ENCODE peak calls at places on chromosomes 2 and 18, in four cellular contexts. U is breast epithelium, A is MM.1S, G is mesothelial cell of epicardium. E is an unnamed sample.

GRCh38 chr2:69693472-69694450 is 48.2 kb upstream of the ANXA4 start:
- DNase-seq in G (no peak), A (no peak), U (no peak), E (no peak)

GRCh38 chr2:128786800-128787478 is 468.3 kb upstream of the HS6ST1 start:
- DNase-seq in A (no peak), U (no peak), G (no peak), E (no peak)

GRCh38 chr18:9136315-9137141 is at the start of gene ANKRD12:
- DNase-seq in A (peak; percentile 98), U (peak; percentile 98), G (peak; percentile 96), E (peak; percentile 98)

GRCh38 chr18:76979111-76979751 is 153.4 kb downstream of the MBP start:
- DNase-seq in U (no peak), A (no peak), G (no peak), E (no peak)

GRCh38 chr2:142100967-142101366 is 29.8 kb downstream of the LRP1B start:
- DNase-seq in A (no peak), U (no peak), G (no peak), E (no peak)

GRCh38 chr2:133040175-133040574 is 370.2 kb upstream of the LYPD1 start:
- DNase-seq in G (no peak), A (no peak), U (no peak), E (no peak)

GRCh38 chr2:225398372-225398771 is 1.1 kb upstream of the NYAP2 start:
- DNase-seq in U (no peak), A (no peak), G (no peak), E (no peak)

GRCh38 chr2:240596491-240596931 is 10.0 kb downstream of the CAPN10 start:
- DNase-seq in G (no peak), U (no peak), A (no peak), E (no peak)

GRCh38 chr2:107393516-107393915 is 433.2 kb upstream of the RGPD4 start:
- DNase-seq in U (no peak), A (no peak), G (no peak), E (no peak)

GRCh38 chr18:59674534-59674933 is 22.7 kb downstream of the CCBE1 start:
- DNase-seq in A (no peak), U (no peak), G (no peak), E (no peak)

GRCh38 chr2:29032189-29032588 is 42.1 kb downstream of the PCARE start:
- DNase-seq in U (no peak), A (no peak), G (no peak), E (no peak)

GRCh38 chr2:129936334-129936934 is 43.0 kb upstream of the RAB6C start:
- DNase-seq in U (no peak), A (peak; percentile 66), G (peak; percentile 66), E (peak; percentile 46)
- TF ChIP-seq CTCF in U (no peak), A (peak; percentile 48), G (peak; percentile 63), E (no peak)

DNA sequence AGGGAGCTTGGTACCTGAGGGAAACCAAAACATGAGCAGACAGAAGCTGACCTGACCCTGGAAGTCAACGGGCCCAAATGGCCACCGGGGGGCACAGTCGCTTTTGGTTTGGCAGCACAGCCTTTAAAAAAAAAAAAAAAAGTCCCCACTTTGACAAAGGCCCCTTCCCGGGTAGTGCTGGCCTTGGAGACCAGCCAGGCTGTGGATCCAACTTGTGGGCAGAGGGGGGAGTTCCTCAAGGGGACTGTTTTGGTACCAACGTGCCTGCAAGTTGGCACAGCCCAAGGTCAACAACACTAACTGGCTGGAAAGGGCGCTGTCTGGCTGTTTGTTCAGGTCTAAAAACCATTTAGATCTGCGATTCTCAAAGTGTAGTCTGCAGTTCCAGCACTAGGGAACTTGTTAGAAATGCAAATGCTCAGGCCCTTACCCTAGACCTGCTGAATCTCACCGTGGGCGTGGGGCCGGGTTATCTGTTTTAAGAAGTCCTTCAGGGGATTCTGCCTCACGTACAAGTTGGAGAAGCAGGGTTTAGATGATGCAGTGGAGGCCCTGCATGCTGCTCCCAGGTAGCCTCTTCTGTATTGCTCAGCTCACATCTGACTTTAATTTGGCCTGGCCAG is 83.0 kb downstream of the LPIN1 start:
- DNase-seq in G (no peak), U (peak; percentile 45), A (peak; percentile 44), E (peak; percentile 62)
- TF ChIP-seq CTCF in G (peak; percentile 38), U (no peak), A (peak; percentile 51), E (peak; percentile 26)

GRCh38 chr2:42809131-42809875 is 16.9 kb upstream of the HAAO start:
- DNase-seq in U (peak; percentile 40), A (peak; percentile 13), G (peak; percentile 35), E (no peak)
- TF ChIP-seq CTCF in U (peak; percentile 10), A (peak; percentile 9), G (peak; percentile 2), E (no peak)

GRCh38 chr18:45316127-45316526 is 299.1 kb upstream of the SLC14A2 start:
- DNase-seq in G (no peak), U (no peak), A (no peak), E (no peak)
- TF ChIP-seq CTCF in G (no peak), U (no peak), A (no peak), E (no peak)

DNA sequence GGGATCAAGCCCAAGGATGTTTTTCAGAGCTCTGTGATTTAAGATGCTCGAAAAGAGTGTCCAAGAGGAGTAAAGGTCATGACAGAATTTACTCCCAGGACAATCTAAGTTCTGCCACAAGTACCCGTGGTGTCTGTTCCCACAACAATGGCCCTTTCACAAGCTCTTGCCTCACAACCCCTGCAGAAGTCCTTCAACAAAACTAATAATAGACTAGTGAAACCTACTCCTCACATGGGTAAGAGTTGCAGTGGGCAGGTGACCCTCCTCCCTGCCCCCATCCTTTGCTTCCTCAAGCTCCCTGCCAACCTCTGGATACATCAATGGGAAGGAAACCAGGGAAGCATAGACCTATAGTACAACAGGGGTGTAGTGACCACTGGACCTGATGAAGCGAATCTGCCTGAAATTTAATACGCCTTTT is 34.9 kb downstream of the PTCD3 start:
- DNase-seq in A (no peak), G (no peak), U (no peak), E (no peak)
- TF ChIP-seq CTCF in A (no peak), G (no peak), U (no peak), E (no peak)

GRCh38 chr2:21633015-21633414 is 509.2 kb downstream of the TDRD15 start:
- DNase-seq in G (no peak), A (no peak), U (no peak), E (no peak)

GRCh38 chr2:21633531-21634310 is 510.0 kb downstream of the TDRD15 start:
- DNase-seq in A (no peak), U (no peak), G (no peak), E (no peak)

DNA sequence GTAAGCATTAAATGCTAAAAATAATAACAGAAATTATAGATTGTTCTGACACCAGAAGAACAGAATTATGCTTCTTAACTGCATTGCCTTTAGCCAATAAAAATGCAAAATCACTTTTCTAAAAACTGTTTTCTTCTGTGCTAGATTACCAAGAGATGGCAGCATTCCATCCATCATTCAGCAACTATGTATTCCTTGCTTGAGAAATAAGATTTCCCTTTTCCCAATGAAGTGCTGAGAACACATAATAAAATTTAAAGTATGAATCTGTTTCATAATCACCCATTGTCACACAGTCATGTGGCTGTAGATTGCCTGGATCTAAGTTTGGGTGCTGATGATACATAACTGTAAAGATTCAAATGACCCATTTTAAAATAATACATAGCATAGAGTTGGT is 504.2 kb downstream of the TDRD15 start:
- DNase-seq in U (no peak), G (no peak), A (no peak), E (no peak)
- TF ChIP-seq CTCF in U (no peak), G (no peak), A (no peak), E (no peak)

DNA sequence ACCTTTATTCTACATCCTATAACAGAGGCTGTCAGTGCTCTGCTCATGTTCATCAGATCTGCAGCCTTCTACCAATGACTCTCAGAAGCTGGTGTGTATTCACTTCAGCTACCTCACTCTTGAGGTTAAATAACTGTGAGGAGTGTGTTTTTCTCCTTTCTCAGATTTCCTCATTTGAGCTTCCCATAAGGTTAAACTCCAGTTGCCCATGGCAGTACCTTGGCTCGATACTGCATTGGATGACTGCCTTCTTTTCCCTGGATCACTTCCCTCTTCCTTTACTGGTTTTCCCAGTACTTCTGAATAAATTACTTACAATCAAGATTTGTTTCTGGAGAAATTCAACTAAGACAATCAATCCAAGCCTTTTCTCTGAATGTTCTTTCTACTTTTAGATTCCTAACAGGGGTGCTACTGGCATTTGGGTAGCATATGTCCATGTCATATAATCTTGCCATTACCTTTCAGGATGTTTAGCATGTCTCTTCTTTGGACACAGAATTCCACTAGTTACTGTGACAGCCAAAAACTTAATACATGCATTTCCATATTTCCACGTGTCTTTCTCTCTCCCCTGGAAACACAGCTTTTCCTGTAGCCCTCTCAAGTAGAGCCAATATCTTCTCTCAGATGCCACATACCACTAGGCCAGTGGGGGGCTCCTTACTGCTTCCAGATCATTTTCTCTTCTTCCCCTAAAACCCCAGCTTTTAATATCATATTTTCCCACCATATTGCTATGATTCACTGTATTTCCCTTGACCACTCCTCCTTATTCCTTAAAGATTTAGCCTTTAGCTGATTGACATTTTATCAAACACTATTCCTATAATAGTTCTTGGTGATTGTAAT is 15.0 kb upstream of the SPOPL start:
- DNase-seq in G (no peak), A (no peak), U (no peak), E (no peak)
- TF ChIP-seq CTCF in G (no peak), A (no peak), U (no peak), E (no peak)

GRCh38 chr2:88081924-88082609 is 14.4 kb downstream of the SMYD1 start:
- DNase-seq in A (no peak), G (no peak), U (no peak), E (no peak)
- TF ChIP-seq CTCF in A (no peak), G (no peak), U (no peak), E (no peak)

GRCh38 chr2:43898134-43898957 is 59.6 kb downstream of the ABCG8 start:
- DNase-seq in G (no peak), A (no peak), U (no peak), E (no peak)
- TF ChIP-seq CTCF in G (no peak), A (no peak), U (no peak), E (no peak)

E was measured in GM20000.